ENCODE peak calls at places on chromosomes 5 and 9, in six cellular contexts. Y is RWPE1, Z is T-helper 1 cell, V is posterior vena cava, D is AG04450, A is fibroblast of the conjunctiva. K is an unnamed sample.

GRCh38 chr5:134784946-134785620 is 26.5 kb downstream of the DDX46 start:
- DNase-seq in Z (no peak), D (no peak), Y (no peak), V (no peak), A (no peak), K (no peak)

GRCh38 chr5:94396687-94397086 is 221.7 kb downstream of the KIAA0825 start:
- DNase-seq in V (no peak), D (no peak), A (no peak), Z (no peak), Y (no peak), K (no peak)

GRCh38 chr5:71653119-71653518 is 66.0 kb upstream of the CARTPT start:
- DNase-seq in Z (no peak), A (no peak), D (no peak), Y (no peak), V (no peak), K (peak)

GRCh38 chr9:982660-983240 is 6.3 kb downstream of the DMRT3 start:
- DNase-seq in A (no peak), D (no peak), V (no peak), Y (no peak), Z (no peak), K (no peak)

GRCh38 chr9:89444212-89444611 is 53.7 kb downstream of the SEMA4D start:
- DNase-seq in V (no peak), D (no peak), A (no peak), Z (peak), Y (no peak), K (no peak)

GRCh38 chr5:93503598-93504067 is 77.4 kb downstream of the NR2F1-AS1 start:
- DNase-seq in V (no peak), A (peak), D (peak), Y (peak), Z (no peak), K (peak)

GRCh38 chr5:143311428-143311827 is 92.1 kb downstream of the NR3C1 start:
- DNase-seq in V (no peak), D (peak), A (peak), Y (peak), Z (no peak), K (peak)

GRCh38 chr5:136028782-136029742 is at the start of gene TGFBI:
- DNase-seq in Z (no peak), A (no peak), V (peak), Y (peak), D (peak), K (no peak)

GRCh38 chr5:72476265-72476664 is 30.9 kb downstream of the ZNF366 start:
- DNase-seq in Z (no peak), Y (no peak), D (no peak), V (no peak), A (no peak), K (no peak)

GRCh38 chr9:131276107-131276888 is at the start of gene FAM78A:
- DNase-seq in V (no peak), Y (no peak), A (no peak), D (no peak), Z (no peak), K (no peak)

GRCh38 chr5:88805151-88805784 is 77.7 kb downstream of the MEF2C start:
- DNase-seq in Z (no peak), A (no peak), D (no peak), V (no peak), Y (no peak), K (no peak)

GRCh38 chr5:96051401-96051830 is 89.8 kb upstream of the ELL2 start:
- DNase-seq in A (no peak), D (no peak), Y (no peak), V (no peak), Z (no peak), K (no peak)

GRCh38 chr5:909994-910768 is 17.5 kb downstream of the TRIP13 start:
- DNase-seq in Y (no peak), A (no peak), V (no peak), D (no peak), Z (no peak), K (no peak)

GRCh38 chr5:133398646-133399081 is 213.7 kb downstream of the FSTL4 start:
- DNase-seq in Y (no peak), D (no peak), A (no peak), V (no peak), Z (no peak), K (no peak)